ENCODE peak calls at places on chromosomes 5 and 9, in eight cellular contexts. F is substantia nigra, I is lower lobe of right lung, K is neural crest cell, Z is tibial artery, U is GM20000, Q is cerebellum, G is SW480. N is an unnamed sample.

GRCh38 chr5:40486437-40487270 is 193.1 kb upstream of the PTGER4 start:
- DNase-seq in F (peak), I (peak), K (no peak), Z (no peak), U (peak), Q (no peak), G (peak), N (no peak)

GRCh38 chr9:133406039-133406438 is 11.8 kb downstream of the REXO4 start:
- DNase-seq in F (no peak), I (no peak), K (no peak), Z (no peak), U (no peak), Q (no peak), G (no peak), N (no peak)

GRCh38 chr5:151696470-151697061 is 9.9 kb upstream of the SPARC start:
- DNase-seq in F (no peak), I (no peak), K (no peak), Z (peak), U (no peak), Q (no peak), G (no peak), N (no peak)

GRCh38 chr5:176402684-176403083 is 13.7 kb downstream of the CLTB start:
- DNase-seq in F (no peak), I (no peak), K (no peak), Z (peak), U (no peak), Q (no peak), G (no peak), N (no peak)

GRCh38 chr9:97706246-97706645 is 9.1 kb upstream of the XPA start:
- DNase-seq in F (no peak), I (no peak), K (no peak), Z (no peak), U (no peak), Q (no peak), G (no peak), N (no peak)

GRCh38 chr9:4289411-4290380 is 10.2 kb downstream of the GLIS3 start:
- DNase-seq in F (no peak), I (no peak), K (no peak), Z (no peak), U (no peak), Q (no peak), G (no peak), N (peak)

GRCh38 chr9:109447329-109448076 is 50.6 kb downstream of the PTPN3 start:
- DNase-seq in F (no peak), I (no peak), K (no peak), Z (no peak), U (no peak), Q (no peak), G (no peak), N (no peak)

GRCh38 chr9:132776891-132777290 is 101.2 kb downstream of the AK8 start:
- DNase-seq in F (no peak), I (no peak), K (no peak), Z (no peak), U (no peak), Q (no peak), G (no peak), N (no peak)

GRCh38 chr9:114223564-114224246 is 68.4 kb downstream of the COL27A1 start:
- DNase-seq in F (no peak), I (no peak), K (no peak), Z (no peak), U (no peak), Q (no peak), G (peak), N (peak)

GRCh38 chr5:168654225-168654624 is 75.1 kb upstream of the PANK3 start:
- DNase-seq in F (no peak), I (no peak), K (no peak), Z (peak), U (no peak), Q (peak), G (no peak), N (no peak)

GRCh38 chr9:86485359-86485758 is 131.1 kb upstream of the TUT7 start:
- DNase-seq in F (no peak), I (no peak), K (no peak), Z (no peak), U (no peak), Q (no peak), G (no peak), N (no peak)

GRCh38 chr9:109198736-109199384 is 31.8 kb upstream of the FRRS1L start:
- DNase-seq in F (no peak), I (no peak), K (no peak), Z (no peak), U (no peak), Q (no peak), G (peak), N (peak)

GRCh38 chr5:168680395-168680794 is 101.2 kb upstream of the PANK3 start:
- DNase-seq in F (no peak), I (no peak), K (no peak), Z (no peak), U (no peak), Q (peak), G (no peak), N (no peak)

GRCh38 chr5:160048131-160048530 is 39.2 kb downstream of the TTC1 start:
- DNase-seq in F (no peak), I (no peak), K (no peak), Z (no peak), U (no peak), Q (no peak), G (no peak), N (no peak)

GRCh38 chr9:88216132-88216995 is 78.1 kb upstream of the SPATA31C2 start:
- DNase-seq in F (no peak), I (no peak), K (no peak), Z (no peak), U (no peak), Q (no peak), G (no peak), N (no peak)

GRCh38 chr9:121286973-121287721 is 19.2 kb downstream of the GSN start:
- DNase-seq in F (peak), I (peak), K (peak), Z (peak), U (no peak), Q (no peak), G (peak), N (peak)

N was measured in HT-29.